ENCODE peak calls at places on chromosomes 6 and 20, in eight cellular contexts. G, Z, P, D, R, W, N and E are unnamed samples.
A peak's percentile ranks its signal among the peaks of the same experiment; 100 is the strongest.

GRCh38 chr6:167113047-167113446 is 9.8 kb upstream of the CCR6 start:
- DNase-seq in R (no peak), G (no peak), N (no peak), Z (peak; percentile 69), P (no peak), W (no peak), D (no peak), E (no peak)

GRCh38 chr20:10369723-10370090 is 64.3 kb downstream of the MKKS start:
- DNase-seq in R (no peak), P (peak; percentile 17), W (no peak), Z (no peak), G (no peak), D (no peak), N (peak; percentile 8), E (no peak)

GRCh38 chr6:87671555-87672029 is 30.4 kb downstream of the AKIRIN2 start:
- DNase-seq in P (peak; percentile 51), G (no peak), N (no peak), Z (no peak), W (no peak), D (peak; percentile 2), R (no peak), E (no peak)

GRCh38 chr6:6851059-6851658 is 256.6 kb upstream of the RREB1 start:
- DNase-seq in W (peak; percentile 76), Z (no peak), D (peak; percentile 57), N (peak; percentile 29), R (peak; percentile 81), G (no peak), P (peak; percentile 75), E (peak; percentile 96)

GRCh38 chr6:137631323-137631722 is 137.1 kb upstream of the OLIG3 start:
- DNase-seq in W (no peak), Z (no peak), P (no peak), R (no peak), N (no peak), D (peak; percentile 57), G (no peak), E (no peak)

GRCh38 chr6:33854572-33855030 is 50.8 kb upstream of the MLN start:
- DNase-seq in W (no peak), D (no peak), G (no peak), P (peak; percentile 35), N (peak; percentile 23), R (no peak), Z (no peak), E (no peak)

GRCh38 chr20:37397076-37397953 is 51.4 kb downstream of the SRC start:
- DNase-seq in N (no peak), R (no peak), D (no peak), W (peak; percentile 31), G (no peak), Z (no peak), P (no peak), E (no peak)

GRCh38 chr6:84847349-84848160 is 83.2 kb upstream of the TBX18 start:
- DNase-seq in N (no peak), Z (no peak), P (peak; percentile 55), W (peak; percentile 61), G (no peak), R (no peak), D (no peak), E (no peak)

GRCh38 chr20:24610341-24611115 is 141.1 kb downstream of the SYNDIG1 start:
- DNase-seq in G (no peak), R (no peak), N (no peak), W (peak; percentile 87), D (no peak), Z (no peak), P (no peak), E (no peak)

GRCh38 chr20:24611360-24612140 is 142.1 kb downstream of the SYNDIG1 start:
- DNase-seq in R (no peak), Z (no peak), W (no peak), N (no peak), G (no peak), P (no peak), D (no peak), E (no peak)

GRCh38 chr20:24609757-24610156 is 140.3 kb downstream of the SYNDIG1 start:
- DNase-seq in Z (no peak), R (no peak), D (no peak), W (peak; percentile 12), N (no peak), P (no peak), G (no peak), E (no peak)

GRCh38 chr20:24607402-24607801 is 138.0 kb downstream of the SYNDIG1 start:
- DNase-seq in D (no peak), G (no peak), Z (no peak), W (no peak), P (no peak), R (no peak), N (no peak), E (no peak)

DNA sequence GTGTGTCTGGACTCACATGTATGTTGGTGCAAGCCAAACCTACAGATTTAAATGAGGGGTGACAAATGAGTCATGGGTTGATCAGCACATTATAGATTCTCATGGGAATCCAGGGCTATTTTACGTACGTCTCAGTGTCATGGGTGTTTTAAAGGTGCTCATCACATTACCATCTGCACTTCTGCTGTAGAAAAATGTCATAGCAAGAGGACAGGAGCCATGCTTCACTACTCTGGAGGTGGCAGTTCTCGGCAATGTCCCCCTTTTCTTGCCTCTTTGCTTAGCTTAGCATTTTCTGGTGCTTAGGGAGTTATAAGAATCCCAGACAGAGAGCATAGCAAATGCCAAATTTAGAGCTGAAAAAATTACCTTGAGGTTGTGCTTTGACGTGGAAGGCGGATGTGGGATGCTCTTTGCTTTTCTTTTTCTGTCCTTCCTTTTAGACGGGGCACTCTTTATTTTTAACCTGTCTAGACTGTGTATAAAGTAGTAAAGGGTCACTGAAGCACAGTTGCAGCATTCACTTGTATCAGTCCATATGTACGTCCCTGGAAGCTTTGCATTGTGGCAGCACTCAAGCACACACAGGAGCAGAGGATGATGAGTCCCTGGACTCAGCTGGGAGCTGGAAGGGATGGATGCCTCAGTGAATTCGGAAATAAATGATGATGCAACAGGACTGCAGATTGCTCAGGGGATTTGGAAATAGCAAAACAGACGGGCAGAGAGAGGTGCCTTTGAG is 139.7 kb downstream of the SYNDIG1 start:
- DNase-seq in N (no peak), D (no peak), W (peak; percentile 43), Z (no peak), R (no peak), G (no peak), P (no peak), E (no peak)
- H3K4me3 ChIP-seq in N (no peak overlapping the region), D (no peak overlapping the region), W (no peak overlapping the region), Z (no peak overlapping the region), R (no peak overlapping the region), G (no peak overlapping the region), P (no peak overlapping the region), E (no peak overlapping the region)

GRCh38 chr6:3990692-3991491 is 88.0 kb downstream of the FAM217A start:
- DNase-seq in G (peak; percentile 73), P (peak; percentile 94), W (peak; percentile 77), Z (peak; percentile 72), R (peak; percentile 96), D (peak; percentile 61), N (peak; percentile 84), E (peak; percentile 80)
- TF ChIP-seq CTCF in G (peak; percentile 89), P (peak; percentile 97), W (peak; percentile 97), Z (peak; percentile 78), R (peak; percentile 82), D (peak; percentile 98), N (peak; percentile 69), E (peak; percentile 96)

DNA sequence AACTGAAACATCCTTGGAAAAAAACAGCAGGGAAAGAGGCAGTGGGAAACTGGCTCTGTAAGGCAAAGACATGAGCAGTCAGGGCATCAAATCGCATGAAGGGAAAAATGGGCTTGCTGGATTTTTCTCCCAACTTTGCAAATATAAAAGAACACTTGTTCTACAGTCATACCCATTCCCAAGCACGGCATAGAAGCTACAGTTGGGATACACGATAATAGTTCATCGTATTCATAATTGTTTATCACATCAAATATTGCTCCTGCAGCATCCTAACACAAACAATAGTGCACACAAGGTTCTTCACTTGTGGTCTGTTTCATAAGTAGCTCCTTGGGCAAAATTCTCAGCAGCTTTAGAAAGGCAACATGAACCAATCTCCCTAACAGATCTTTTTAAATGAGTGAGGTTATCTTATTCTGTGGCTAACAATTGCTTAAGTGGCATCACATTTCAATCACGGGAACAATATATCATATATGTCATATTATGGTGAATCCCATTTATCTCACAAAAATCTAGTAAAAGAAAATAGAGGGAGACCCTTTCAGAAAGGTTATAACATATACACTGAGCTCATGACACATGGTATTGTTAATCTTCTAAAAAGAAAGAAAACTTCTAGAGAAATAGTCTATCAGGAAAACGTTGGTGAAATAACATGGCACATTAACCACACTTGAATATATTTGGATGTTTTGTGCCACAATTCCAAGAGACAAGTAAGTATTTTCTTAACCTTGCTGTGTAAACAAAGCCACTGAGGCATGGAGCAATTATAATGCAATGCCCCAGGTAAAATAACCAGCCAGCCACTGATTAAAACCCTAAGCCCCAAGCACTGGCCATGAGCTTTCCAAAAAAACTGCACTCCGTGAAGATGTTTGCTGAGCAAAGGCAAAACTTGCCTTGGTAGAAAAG is 243.7 kb downstream of the PKHD1 start:
- DNase-seq in P (no peak), G (no peak), Z (no peak), N (no peak), R (no peak), D (no peak), W (no peak), E (no peak)
- H3K4me3 ChIP-seq in P (no peak overlapping the region), G (no peak overlapping the region), Z (no peak overlapping the region), N (no peak overlapping the region), R (no peak overlapping the region), D (no peak overlapping the region), W (no peak overlapping the region), E (no peak overlapping the region)

GRCh38 chr6:139374357-139375238 is at the start of gene CITED2:
- DNase-seq in R (peak; percentile 98), N (peak; percentile 94), Z (peak; percentile 95), G (peak; percentile 91), D (no peak), W (peak; percentile 93), P (peak; percentile 96), E (peak; percentile 87)

GRCh38 chr6:139373928-139374356 is 506 bp downstream of the CITED2 start:
- DNase-seq in Z (no peak), W (no peak), G (no peak), R (no peak), P (no peak), D (no peak), N (no peak), E (peak; percentile 38)

GRCh38 chr6:139372326-139373153 is 1.9 kb downstream of the CITED2 start:
- DNase-seq in D (no peak), N (no peak), R (no peak), Z (no peak), P (no peak), G (no peak), W (no peak), E (no peak)

GRCh38 chr6:139371421-139372253 is 2.8 kb downstream of the CITED2 start:
- DNase-seq in W (no peak), R (no peak), D (no peak), G (no peak), N (no peak), Z (no peak), P (no peak), E (no peak)

DNA sequence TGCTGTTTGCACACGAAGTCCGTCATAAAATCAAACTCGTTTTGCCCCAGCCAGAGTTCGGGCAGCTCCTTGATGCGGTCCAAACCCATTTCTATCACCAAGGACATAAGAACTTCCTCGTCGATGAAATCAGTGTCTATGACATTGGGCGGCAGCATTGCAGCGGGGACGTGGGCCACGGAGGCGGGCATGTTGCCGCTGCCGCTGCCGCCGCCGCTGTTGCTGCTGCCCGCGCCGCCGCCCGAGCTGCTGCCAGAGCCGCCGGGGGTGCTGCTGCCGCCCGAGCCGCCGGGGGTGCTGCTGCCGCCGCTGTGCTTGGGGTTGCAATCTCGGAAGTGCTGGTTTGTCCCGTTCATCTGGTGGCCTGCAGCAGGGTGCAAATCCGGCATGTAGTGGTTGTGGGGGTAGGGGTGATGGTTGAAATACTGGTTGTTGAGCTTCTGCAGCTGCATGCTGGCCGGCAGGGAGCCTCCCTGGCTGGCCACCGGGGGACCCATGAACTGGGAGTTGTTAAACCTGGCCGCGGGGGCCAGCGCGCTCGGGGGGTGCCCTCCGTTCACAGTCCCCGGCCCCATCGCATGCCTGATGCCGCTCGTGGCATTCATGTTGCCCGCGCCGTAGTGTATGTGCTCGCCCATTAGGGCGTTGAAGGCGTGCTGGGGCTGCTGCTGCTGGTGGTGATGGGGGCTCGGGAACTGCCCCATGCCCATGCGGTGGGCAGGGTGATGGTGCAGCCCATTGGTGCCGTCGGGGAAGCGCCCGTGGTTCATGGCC is 1.1 kb downstream of the CITED2 start:
- DNase-seq in N (peak; percentile 44), W (peak; percentile 63), D (no peak), R (peak; percentile 82), G (peak; percentile 76), Z (peak; percentile 61), P (peak; percentile 77), E (no peak)
- TF ChIP-seq CTCF in N (peak; percentile 36), W (peak; percentile 25), D (no peak), R (peak; percentile 28), G (peak; percentile 46), Z (peak; percentile 27), P (peak; percentile 42), E (no peak)